ENCODE peak calls at places on chromosomes 6 and 20, in four cellular contexts. Q is natural killer cell, Y is right lobe of liver, R is GM12865. O is an unnamed sample.

GRCh38 chr20:3753098-3753497 is 14.5 kb downstream of the ADISSP start:
- DNase-seq in Q (peak), R (peak), Y (no peak), O (peak)

GRCh38 chr6:107488875-107489635 is 862 bp upstream of the SOBP start:
- DNase-seq in Q (no peak), R (peak), Y (peak), O (peak)

GRCh38 chr6:90787411-90787810 is 200.5 kb upstream of the MAP3K7 start:
- DNase-seq in Q (no peak), R (no peak), Y (no peak), O (no peak)

GRCh38 chr6:81215092-81215432 is 537.4 kb downstream of the TENT5A start:
- DNase-seq in Y (no peak), Q (no peak), R (peak), O (no peak)

GRCh38 chr6:49087372-49087771 is 375.7 kb downstream of the MMUT start:
- DNase-seq in R (no peak), Q (no peak), Y (no peak), O (no peak)

GRCh38 chr20:17843246-17844132 is 125.1 kb downstream of the SNX5 start:
- DNase-seq in Q (peak), Y (no peak), R (peak), O (no peak)

GRCh38 chr6:10800810-10801209 is 37.5 kb downstream of the MAK start:
- DNase-seq in Y (no peak), Q (no peak), R (no peak), O (no peak)

GRCh38 chr6:41570270-41570615 is 24.1 kb downstream of the FOXP4 start:
- DNase-seq in Q (no peak), R (no peak), Y (no peak), O (peak)

GRCh38 chr6:38725414-38726183 is 10.5 kb downstream of the DNAH8 start:
- DNase-seq in Q (no peak), Y (no peak), R (peak), O (peak)

GRCh38 chr6:99905209-99906106 is 88.6 kb downstream of the MCHR2 start:
- DNase-seq in R (peak), Y (no peak), Q (no peak), O (peak)

GRCh38 chr20:36181934-36182603 is 27.5 kb downstream of the EPB41L1 start:
- DNase-seq in Y (no peak), Q (no peak), R (no peak), O (no peak)

GRCh38 chr6:28884423-28885148 is 39.2 kb downstream of the TRIM27 start:
- DNase-seq in R (peak), Q (peak), Y (no peak), O (no peak)

GRCh38 chr20:48538856-48539255 is 288.9 kb downstream of the PREX1 start:
- DNase-seq in R (no peak), Y (no peak), Q (no peak), O (peak)

GRCh38 chr6:4778086-4778485 is 1.9 kb downstream of the CDYL start:
- DNase-seq in Q (no peak), Y (no peak), R (peak), O (no peak)

GRCh38 chr6:87905101-87905517 is 142.5 kb upstream of the SPACA1 start:
- DNase-seq in Y (no peak), Q (no peak), R (peak), O (no peak)

GRCh38 chr20:18166241-18166881 is 28.7 kb downstream of the KAT14 start:
- DNase-seq in Q (no peak), R (no peak), Y (no peak), O (peak)

GRCh38 chr6:78810146-78810545 is 57.2 kb upstream of the IRAK1BP1 start:
- DNase-seq in R (peak), Q (no peak), Y (no peak), O (peak)

GRCh38 chr6:116513224-116513875 is 1.9 kb downstream of the CALHM5 start:
- DNase-seq in Q (no peak), R (no peak), Y (no peak), O (no peak)

GRCh38 chr6:151087861-151088598 is 151.7 kb upstream of the AKAP12 start:
- DNase-seq in Y (no peak), R (no peak), Q (no peak), O (peak)

DNA sequence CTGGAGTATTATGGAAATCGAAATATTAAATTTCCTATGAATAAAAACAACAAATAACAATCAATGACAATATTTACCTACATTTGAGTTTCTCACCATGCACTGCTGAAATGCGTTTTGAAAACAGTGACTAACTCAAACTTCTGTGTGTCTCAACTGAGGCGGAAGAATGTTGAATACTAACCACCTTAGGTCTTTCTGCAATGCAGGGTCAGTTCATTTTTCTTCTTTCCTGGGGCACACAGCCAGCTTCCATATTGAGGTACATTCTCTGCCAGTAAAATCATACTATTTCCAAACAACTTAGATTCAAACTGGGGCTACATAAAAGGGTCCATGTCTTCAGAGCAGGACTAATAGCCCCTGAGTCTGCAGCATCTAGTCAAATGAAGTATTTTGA is 310.1 kb downstream of the UTRN start:
- DNase-seq in Q (no peak), Y (no peak), R (no peak), O (no peak)
- TF ChIP-seq CTCF in Q (no peak), Y (no peak), R (no peak), O (no peak)

GRCh38 chr6:43292341-43292740 is 5.7 kb upstream of the SLC22A7 start:
- DNase-seq in Y (no peak), Q (no peak), R (no peak), O (no peak)

GRCh38 chr6:43291708-43292107 is 6.4 kb upstream of the SLC22A7 start:
- DNase-seq in Q (no peak), R (no peak), Y (no peak), O (no peak)

GRCh38 chr6:43290353-43290904 is 7.6 kb upstream of the SLC22A7 start:
- DNase-seq in R (no peak), Q (no peak), Y (no peak), O (no peak)

GRCh38 chr6:43292763-43293318 is 5.2 kb upstream of the SLC22A7 start:
- DNase-seq in Y (no peak), Q (no peak), R (no peak), O (no peak)

DNA sequence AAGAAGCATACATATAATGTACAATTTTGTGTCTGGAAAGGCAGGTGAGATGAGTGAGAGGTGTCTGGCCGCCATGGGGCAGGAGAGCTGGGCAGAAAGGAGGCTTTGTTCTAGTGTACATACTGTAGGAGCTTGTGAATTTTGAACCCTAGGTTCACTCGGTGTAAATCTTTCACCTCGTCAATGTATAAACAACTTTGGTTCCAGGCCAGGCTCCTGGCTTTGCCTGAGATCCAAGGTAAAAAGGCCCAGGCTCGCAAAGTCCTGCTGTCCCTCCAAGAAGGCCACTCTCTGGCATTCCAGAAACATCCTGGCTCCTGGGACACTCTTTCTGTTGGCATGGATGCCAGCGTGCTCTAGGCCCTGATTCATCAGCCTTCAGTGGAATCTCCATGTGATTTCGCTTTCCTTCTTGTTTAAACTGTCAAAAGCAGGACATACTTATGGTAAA is 7.1 kb upstream of the SLC22A7 start:
- DNase-seq in Q (no peak), R (no peak), Y (peak), O (no peak)
- TF ChIP-seq CTCF in Q (no peak), R (no peak), Y (peak), O (no peak)

GRCh38 chr20:11890331-11891080 is 27.2 kb upstream of the BTBD3 start:
- DNase-seq in R (peak), Y (peak), Q (peak), O (peak)
- TF ChIP-seq CTCF in R (no peak), Y (no peak), Q (no peak), O (no peak)

DNA sequence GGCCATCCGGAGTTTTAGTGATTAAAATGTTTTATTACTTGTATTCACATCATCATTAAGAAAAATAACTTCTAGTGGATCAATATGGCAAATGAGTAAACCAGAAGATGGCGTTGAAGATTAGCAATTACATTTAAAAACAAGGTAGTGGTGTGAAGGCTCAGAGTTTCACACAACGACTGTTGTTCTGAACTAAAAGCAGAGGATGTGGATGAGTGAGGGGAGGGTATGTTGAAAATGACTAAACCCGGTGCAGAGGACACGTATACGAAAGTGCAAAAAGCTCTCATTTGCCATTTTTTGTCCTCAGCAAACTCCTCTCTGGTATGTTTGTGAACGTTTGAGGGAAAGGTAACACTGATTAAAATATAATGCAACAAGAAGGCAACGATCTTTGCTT is 1.9 kb upstream of the IRF4 start:
- DNase-seq in Q (no peak), Y (no peak), R (peak), O (no peak)
- TF ChIP-seq CTCF in Q (no peak), Y (no peak), R (no peak), O (peak)

DNA sequence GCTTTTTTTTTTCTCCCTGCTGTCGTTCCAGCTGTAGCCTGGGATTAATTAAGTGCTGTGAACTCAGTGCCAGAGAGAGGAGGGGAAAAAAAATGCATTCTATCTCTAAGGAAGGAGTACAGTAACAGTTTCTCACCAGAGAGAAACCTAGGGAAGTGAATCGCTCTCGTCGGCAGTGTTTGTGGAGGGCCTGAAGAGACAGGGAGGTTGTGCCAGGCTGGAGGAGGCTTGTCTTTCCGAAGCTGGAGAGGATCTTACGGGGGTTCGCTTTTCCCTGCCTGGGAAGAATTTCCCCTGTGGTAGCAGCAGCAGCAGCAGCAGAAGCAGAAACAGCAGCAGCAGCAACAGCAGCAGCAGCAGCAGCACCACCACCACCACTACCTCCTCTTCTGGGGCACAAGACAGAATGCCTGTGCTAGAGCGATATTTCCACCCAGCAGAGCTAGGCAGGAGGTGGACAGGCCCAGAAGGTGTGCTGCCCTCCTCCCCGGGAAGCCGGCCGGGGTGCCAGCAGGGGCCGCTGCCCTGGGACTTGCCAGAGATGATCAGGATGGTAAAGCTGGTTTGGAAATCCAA is 186.5 kb downstream of the PDE7B start:
- DNase-seq in R (no peak), Q (no peak), Y (no peak), O (no peak)
- TF ChIP-seq CTCF in R (no peak), Q (no peak), Y (no peak), O (no peak)